ENCODE peak calls at places on chromosomes 12 and 14, in seven cellular contexts. Q is stomach, L is mammary epithelial cell, U is skeletal muscle cell, G is aorta, W is ovary, N is fibroblast of mammary gland. F is an unnamed sample.

GRCh38 chr12:2692156-2692555 is 102.6 kb upstream of the FKBP4 start:
- DNase-seq in W (no peak), G (no peak), Q (no peak), N (no peak), L (no peak), U (no peak), F (no peak)

GRCh38 chr12:45729233-45730115 is at the start of gene ARID2:
- DNase-seq in L (peak), N (peak), Q (peak), W (peak), U (no peak), G (peak), F (peak)

GRCh38 chr14:58104808-58105207 is 47.2 kb downstream of the ARMH4 start:
- DNase-seq in Q (no peak), N (peak), W (no peak), L (peak), U (peak), G (no peak), F (no peak)

GRCh38 chr14:70907996-70908917 is 998 bp downstream of the PCNX1 start:
- DNase-seq in W (peak), G (peak), N (peak), U (no peak), L (peak), Q (peak), F (peak)

GRCh38 chr12:130126023-130126432 is 36.2 kb upstream of the FZD10 start:
- DNase-seq in W (peak), U (no peak), G (peak), L (peak), N (peak), Q (no peak), F (no peak)

GRCh38 chr14:95523051-95523817 is 6.8 kb upstream of the SYNE3 start:
- DNase-seq in L (no peak), G (no peak), W (no peak), U (no peak), Q (no peak), N (no peak), F (no peak)

GRCh38 chr12:6465467-6466183 is 4.9 kb downstream of the VAMP1 start:
- DNase-seq in L (peak), N (peak), Q (peak), U (no peak), W (no peak), G (no peak), F (no peak)

GRCh38 chr14:53845813-53846693 is 110.6 kb downstream of the BMP4 start:
- DNase-seq in L (no peak), Q (no peak), W (no peak), U (no peak), N (no peak), G (no peak), F (no peak)

GRCh38 chr12:84701041-84701440 is 211.6 kb downstream of the SLC6A15 start:
- DNase-seq in U (no peak), L (no peak), W (no peak), G (no peak), N (peak), Q (no peak), F (no peak)

GRCh38 chr14:30264161-30264560 is 294.8 kb upstream of the G2E3 start:
- DNase-seq in L (no peak), W (no peak), Q (no peak), U (no peak), N (no peak), G (no peak), F (no peak)

GRCh38 chr12:2384533-2385328 is 331.9 kb downstream of the CACNA1C start:
- DNase-seq in W (no peak), U (peak), G (no peak), N (peak), L (no peak), Q (no peak), F (no peak)

GRCh38 chr14:91250912-91251311 is 6.4 kb upstream of the GPR68 start:
- DNase-seq in U (no peak), G (no peak), N (no peak), L (no peak), Q (no peak), W (no peak), F (no peak)

GRCh38 chr12:90393654-90394053 is 561.3 kb downstream of the CCER1 start:
- DNase-seq in W (no peak), N (no peak), Q (no peak), G (no peak), L (no peak), U (no peak), F (no peak)
- H3K4me3 ChIP-seq in W (no peak), N (no peak), Q (no peak), G (no peak), L (no peak), U (no peak), F (no peak)

GRCh38 chr12:117158911-117159310 is 31.4 kb downstream of the FBXO21 start:
- DNase-seq in G (no peak), U (no peak), W (no peak), N (no peak), L (no peak), Q (no peak), F (no peak)
- H3K4me3 ChIP-seq in G (no peak), U (no peak), W (no peak), N (no peak), L (no peak), Q (no peak), F (no peak)

DNA sequence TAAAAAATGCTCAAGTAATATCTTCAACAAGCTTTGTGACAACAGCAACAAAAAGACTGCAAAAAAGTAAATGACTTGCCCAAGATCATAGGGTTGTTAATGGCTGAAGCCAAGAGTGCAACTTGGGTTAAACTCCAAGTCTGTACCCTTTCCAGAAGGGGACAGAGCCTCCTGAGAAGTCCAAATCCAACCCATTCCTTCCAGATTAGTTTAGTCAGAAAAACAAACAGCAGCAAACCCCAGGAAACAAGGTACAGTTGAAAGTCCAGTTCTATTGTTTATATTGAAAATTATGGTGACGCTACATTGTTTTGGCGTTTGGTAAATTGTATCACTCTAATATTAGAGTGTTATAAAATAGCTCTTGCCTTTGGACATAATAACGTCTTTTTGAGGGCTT is 239.9 kb downstream of the SPTSSA start:
- DNase-seq in N (no peak), W (no peak), G (no peak), L (no peak), Q (no peak), U (no peak), F (no peak)
- H3K4me3 ChIP-seq in N (no peak), W (no peak), G (no peak), L (no peak), Q (no peak), U (no peak), F (no peak)

GRCh38 chr12:104720346-104721064 is 237.6 kb downstream of the SLC41A2 start:
- DNase-seq in U (no peak), W (no peak), L (no peak), Q (peak), N (peak), G (peak), F (no peak)
- H3K4me3 ChIP-seq in U (no peak), W (no peak), L (no peak), Q (peak), N (no peak), G (no peak), F (peak)

F was measured in upper lobe of left lung.